ENCODE peak calls at places on chromosomes 3 and 15, in six cellular contexts. K is transverse colon, T is A549, L is right lobe of liver, Q is uterus, J is IMR-90. D is an unnamed sample.
A peak's percentile ranks its signal among the peaks of the same experiment; 100 is the strongest.

GRCh38 chr15:31448635-31448979 is 122.0 kb downstream of the KLF13 start:
- DNase-seq in K (no peak), T (no peak), L (peak; percentile 16), Q (no peak), J (no peak), D (no peak)

GRCh38 chr3:151305778-151306157 is 10.9 kb downstream of the GPR87 start:
- DNase-seq in K (no peak), T (no peak), L (no peak), Q (no peak), J (peak; percentile 41), D (no peak)

GRCh38 chr3:32895701-32896100 is 55.7 kb upstream of the CCR4 start:
- DNase-seq in K (no peak), T (no peak), L (no peak), Q (no peak), J (no peak), D (no peak)

GRCh38 chr15:41205315-41205714 is 25.2 kb downstream of the EXD1 start:
- DNase-seq in K (no peak), T (no peak), L (no peak), Q (no peak), J (peak; percentile 48), D (no peak)

GRCh38 chr3:123397921-123398785 is 50.7 kb downstream of the ADCY5 start:
- DNase-seq in K (no peak), T (no peak), L (no peak), Q (no peak), J (no peak), D (no peak)

GRCh38 chr3:65672876-65673815 is 365.6 kb downstream of the MAGI1 start:
- DNase-seq in K (peak; percentile 40), T (peak; percentile 9), L (peak; percentile 60), Q (peak; percentile 31), J (peak; percentile 57), D (peak; percentile 5)

GRCh38 chr3:195597848-195598247 is 14.1 kb upstream of the APOD start:
- DNase-seq in K (no peak), T (no peak), L (no peak), Q (no peak), J (no peak), D (no peak)

GRCh38 chr3:7876741-7877297 is 624.8 kb upstream of the LMCD1 start:
- DNase-seq in K (no peak), T (no peak), L (no peak), Q (no peak), J (no peak), D (no peak)

GRCh38 chr3:134359121-134360010 is 14.9 kb downstream of the AMOTL2 start:
- DNase-seq in K (no peak), T (no peak), L (no peak), Q (peak; percentile 13), J (no peak), D (no peak)

GRCh38 chr3:172320468-172320867 is 127.8 kb downstream of the GHSR start:
- DNase-seq in K (no peak), T (no peak), L (no peak), Q (no peak), J (no peak), D (no peak)

GRCh38 chr15:92902723-92903587 is 2.8 kb downstream of the CHD2 start:
- DNase-seq in K (no peak), T (no peak), L (no peak), Q (no peak), J (no peak), D (no peak)

GRCh38 chr3:14837188-14837587 is 18.4 kb downstream of the FGD5 start:
- DNase-seq in K (no peak), T (no peak), L (no peak), Q (no peak), J (no peak), D (no peak)

GRCh38 chr3:4950948-4951347 is 28.3 kb upstream of the BHLHE40 start:
- DNase-seq in K (no peak), T (peak; percentile 57), L (no peak), Q (no peak), J (no peak), D (no peak)

GRCh38 chr15:76309561-76310330 is 1.5 kb downstream of the ETFA start:
- DNase-seq in K (no peak), T (no peak), L (no peak), Q (no peak), J (no peak), D (no peak)

GRCh38 chr15:87347806-87348515 is 908.6 kb downstream of the NTRK3 start:
- DNase-seq in K (no peak), T (no peak), L (no peak), Q (no peak), J (peak; percentile 28), D (no peak)

GRCh38 chr15:62389887-62390792 is 225.1 kb upstream of the C2CD4B start:
- DNase-seq in K (peak; percentile 74), T (peak; percentile 79), L (peak; percentile 79), Q (peak; percentile 71), J (peak; percentile 77), D (peak; percentile 59)
- TF ChIP-seq POLR2A in K (peak; percentile 55), T (peak; percentile 97), L (peak; percentile 91), Q (peak; percentile 83), J (peak; percentile 92), D (peak; percentile 90)

GRCh38 chr15:74315626-74316025 is 51.8 kb downstream of the CYP11A1 start:
- DNase-seq in K (peak; percentile 19), T (no peak), L (no peak), Q (no peak), J (no peak), D (no peak)

GRCh38 chr15:74316116-74316515 is 51.3 kb downstream of the CYP11A1 start:
- DNase-seq in K (no peak), T (no peak), L (no peak), Q (no peak), J (no peak), D (no peak)

GRCh38 chr15:74313889-74314288 is 53.6 kb downstream of the CYP11A1 start:
- DNase-seq in K (no peak), T (no peak), L (no peak), Q (no peak), J (no peak), D (no peak)

GRCh38 chr15:74312445-74313007 is 54.9 kb downstream of the CYP11A1 start:
- DNase-seq in K (no peak), T (no peak), L (no peak), Q (no peak), J (no peak), D (no peak)

GRCh38 chr15:74314897-74315438 is 52.5 kb downstream of the CYP11A1 start:
- DNase-seq in K (no peak), T (no peak), L (no peak), Q (no peak), J (no peak), D (no peak)
- H3K4me1 ChIP-seq in K (peaks cover 7% of the 10 kb centered on the region), T (peaks cover 13% of the 10 kb centered on the region), L (no peaks in the 10 kb centered on the region), Q (peaks cover 15% of the 10 kb centered on the region), J (peaks cover 15% of the 10 kb centered on the region), D (peaks cover 22% of the 10 kb centered on the region)

GRCh38 chr15:65917407-65917756 is 48.1 kb downstream of the RAB11A start:
- DNase-seq in K (no peak), T (no peak), L (no peak), Q (no peak), J (no peak), D (no peak)
- TF ChIP-seq POLR2A in K (no peak), T (no peak), L (no peak), Q (no peak), J (no peak), D (no peak)

GRCh38 chr15:78978601-78979179 is 33.8 kb upstream of the CTSH start:
- DNase-seq in K (no peak), T (no peak), L (no peak), Q (no peak), J (no peak), D (no peak)
- H3K4me1 ChIP-seq in K (no peaks in the 10 kb centered on the region), T (peaks cover 5% of the 10 kb centered on the region), L (peaks cover 5% of the 10 kb centered on the region), Q (no peaks in the 10 kb centered on the region), J (no peaks in the 10 kb centered on the region), D (no peaks in the 10 kb centered on the region)

D was measured in gastrocnemius medialis.